ENCODE peak calls at places on chromosomes 4 and X, in five cellular contexts. N is BJ, P is right atrium auricular region, Q is vagina, U is neural progenitor cell. X is an unnamed sample. For H3K36me3, the result is how much of the 10 kb centered on the place peaks cover.

GRCh38 chr4:185255868-185256267 is 46.5 kb downstream of the SNX25 start:
- DNase-seq in N (no peak), P (no peak), Q (no peak), U (no peak), X (no peak)

GRCh38 chrX:18938710-18939109 is 45.2 kb downstream of the PHKA2 start:
- DNase-seq in N (no peak), P (no peak), Q (no peak), U (no peak), X (no peak)

GRCh38 chr4:8297141-8297601 is 27.6 kb downstream of the HTRA3 start:
- DNase-seq in N (no peak), P (no peak), Q (no peak), U (no peak), X (no peak)

GRCh38 chr4:6011271-6011671 is 7.0 kb downstream of the C4orf50 start:
- DNase-seq in N (no peak), P (no peak), Q (no peak), U (no peak), X (no peak)

GRCh38 chrX:132426695-132427281 is 62.0 kb downstream of the MBNL3 start:
- DNase-seq in N (peak), P (no peak), Q (no peak), U (no peak), X (no peak)

GRCh38 chr4:170741856-170742255 is 652.1 kb upstream of the AADAT start:
- DNase-seq in N (no peak), P (no peak), Q (no peak), U (no peak), X (no peak)

GRCh38 chr4:144667500-144667899 is 21.5 kb downstream of the HHIP start:
- DNase-seq in N (no peak), P (no peak), Q (no peak), U (no peak), X (no peak)

GRCh38 chrX:129782015-129782495 is 2.3 kb downstream of the SASH3 start:
- DNase-seq in N (no peak), P (no peak), Q (no peak), U (no peak), X (no peak)

GRCh38 chr4:90007494-90008167 is 113.0 kb downstream of the MMRN1 start:
- DNase-seq in N (no peak), P (no peak), Q (no peak), U (peak), X (no peak)

GRCh38 chr4:95830647-95831046 is 9.2 kb upstream of the PDHA2 start:
- DNase-seq in N (no peak), P (no peak), Q (no peak), U (no peak), X (no peak)

GRCh38 chrX:56796641-56797395 is 67.8 kb downstream of the NBDY start:
- DNase-seq in N (no peak), P (peak), Q (peak), U (no peak), X (peak)

GRCh38 chrX:129772796-129773431 is 6.8 kb upstream of the SASH3 start:
- DNase-seq in N (no peak), P (peak), Q (no peak), U (no peak), X (no peak)

GRCh38 chrX:150482537-150483217 is 85.7 kb upstream of the MTM1 start:
- DNase-seq in N (peak), P (no peak), Q (no peak), U (no peak), X (no peak)

GRCh38 chrX:40090961-40091360 is 6.8 kb downstream of the BCOR start:
- DNase-seq in N (no peak), P (no peak), Q (no peak), U (peak), X (peak)

GRCh38 chr4:40557741-40558140 is 71.9 kb downstream of the RBM47 start:
- DNase-seq in N (no peak), P (no peak), Q (no peak), U (no peak), X (no peak)

GRCh38 chr4:86223472-86223871 is 136.4 kb downstream of the MAPK10 start:
- DNase-seq in N (no peak), P (no peak), Q (no peak), U (peak), X (peak)

GRCh38 chr4:172573899-172574298 is 594.7 kb upstream of the GALNT7 start:
- DNase-seq in N (no peak), P (no peak), Q (no peak), U (no peak), X (no peak)

GRCh38 chr4:148216321-148216720 is 225.9 kb downstream of the NR3C2 start:
- DNase-seq in N (no peak), P (no peak), Q (no peak), U (no peak), X (no peak)

GRCh38 chrX:97563531-97564133 is 679.9 kb downstream of the RPA4 start:
- DNase-seq in N (peak), P (no peak), Q (no peak), U (no peak), X (no peak)

GRCh38 chr4:55364691-55365346 is 18.8 kb downstream of the SRD5A3 start:
- DNase-seq in N (no peak), P (peak), Q (no peak), U (peak), X (peak)

GRCh38 chr4:98345838-98346237 is 84.7 kb downstream of the RAP1GDS1 start:
- DNase-seq in N (no peak), P (no peak), Q (no peak), U (no peak), X (no peak)

GRCh38 chrX:48573690-48574269 is 504 bp upstream of the RBM3 start:
- DNase-seq in N (no peak), P (peak), Q (no peak), U (no peak), X (no peak)

GRCh38 chrX:49876750-49877149 is 2.5 kb upstream of the USP27X start:
- DNase-seq in N (no peak), P (no peak), Q (no peak), U (peak), X (peak)

GRCh38 chr4:73713650-73714049 is 26.7 kb upstream of the CXCL8 start:
- DNase-seq in N (no peak), P (no peak), Q (no peak), U (no peak), X (no peak)

GRCh38 chr4:20395160-20395773 is 143.6 kb downstream of the SLIT2 start:
- DNase-seq in N (no peak), P (no peak), Q (no peak), U (peak), X (peak)

GRCh38 chrX:12548746-12549145 is 242.5 kb upstream of the PRPS2 start:
- DNase-seq in N (no peak), P (no peak), Q (no peak), U (peak), X (peak)

GRCh38 chrX:97308161-97308560 is 424.5 kb downstream of the RPA4 start:
- DNase-seq in N (no peak), P (no peak), Q (no peak), U (no peak), X (no peak)

GRCh38 chrX:20128678-20129077 is 12.0 kb upstream of the MAP7D2 start:
- DNase-seq in N (no peak), P (no peak), Q (no peak), U (no peak), X (no peak)

GRCh38 chr4:67083496-67083895 is 461.8 kb downstream of the CENPC start:
- DNase-seq in N (no peak), P (no peak), Q (no peak), U (peak), X (no peak)

GRCh38 chr4:98529970-98530569 is 128.3 kb downstream of the TSPAN5 start:
- DNase-seq in N (no peak), P (no peak), Q (no peak), U (no peak), X (no peak)

GRCh38 chr4:141540643-141541042 is 95.7 kb upstream of the IL15 start:
- DNase-seq in N (no peak), P (no peak), Q (no peak), U (no peak), X (no peak)

GRCh38 chr4:3463556-3464348 is 646 bp downstream of the DOK7 start:
- DNase-seq in N (no peak), P (no peak), Q (no peak), U (no peak), X (peak)
- H3K4me3 ChIP-seq in N (no peak), P (peak), Q (peak), U (peak), X (no peak)

DNA sequence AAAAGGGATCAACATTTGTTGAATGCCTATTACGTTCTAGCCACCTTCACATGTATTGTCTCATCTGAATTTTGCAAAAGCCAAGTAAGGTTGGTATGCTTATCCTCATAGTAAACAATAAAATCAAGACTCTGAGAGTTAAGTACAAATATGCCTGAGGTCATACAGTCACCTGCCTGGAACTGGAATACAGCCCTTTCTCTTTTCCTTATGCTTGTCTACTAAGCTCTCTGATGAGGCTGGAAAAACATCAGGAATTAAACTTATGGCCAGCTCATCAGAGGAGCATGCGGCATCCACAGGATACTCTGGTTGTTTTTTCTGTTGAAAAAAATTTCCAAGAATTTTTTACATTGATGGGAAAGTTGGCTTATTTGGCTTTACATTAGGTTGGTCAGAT is 35.5 kb downstream of the NCAPG start:
- DNase-seq in N (no peak), P (no peak), Q (no peak), U (no peak), X (no peak)
- H3K36me3 ChIP-seq in N (under half), P (under half), Q (under half), U (under half), X (under half)

DNA sequence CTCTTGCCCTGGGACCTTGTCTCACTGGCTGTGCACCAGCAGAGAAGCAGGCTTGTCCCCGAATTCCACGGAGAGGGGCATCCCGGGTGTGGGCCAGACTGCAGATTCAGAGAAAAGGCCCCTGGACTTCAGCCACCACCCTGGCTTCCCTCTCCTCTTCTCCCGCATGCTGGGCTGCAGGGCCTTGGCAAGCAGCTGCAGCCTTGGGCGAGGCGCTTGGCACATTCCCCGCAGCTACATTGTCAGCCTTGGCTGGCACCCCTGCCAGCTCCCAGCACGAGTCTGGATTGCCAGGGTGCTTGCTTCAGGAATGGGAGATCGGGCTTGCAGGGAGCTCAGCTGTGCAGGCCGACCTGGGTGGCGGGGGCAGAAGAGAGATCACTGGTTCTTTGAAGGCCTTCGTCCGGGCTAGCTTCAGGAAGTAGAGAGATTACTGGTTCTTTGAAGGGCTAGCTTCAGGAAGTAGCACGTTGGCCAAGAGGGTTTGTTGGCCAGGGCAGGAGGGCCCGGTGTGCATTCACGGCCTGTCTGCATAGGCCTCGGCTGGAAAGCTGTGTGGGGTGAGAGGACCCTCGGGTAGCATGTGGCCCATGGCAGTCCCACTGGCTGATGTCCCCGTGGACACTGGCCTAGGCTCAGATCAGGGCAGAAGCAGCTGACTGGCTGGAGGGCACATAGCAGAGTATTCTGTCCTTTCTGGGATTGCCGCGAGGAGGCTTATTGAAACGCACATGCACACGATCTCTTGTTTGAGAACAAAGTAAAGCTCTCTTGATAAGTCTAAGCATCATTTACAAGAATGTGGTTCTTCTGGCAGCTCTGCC is 2.7 kb downstream of the ABCD1 start:
- DNase-seq in N (no peak), P (no peak), Q (no peak), U (no peak), X (no peak)
- H3K4me3 ChIP-seq in N (peak), P (no peak), Q (peak), U (peak), X (no peak)

GRCh38 chr4:1237981-1238675 is 10.8 kb downstream of the CTBP1 start:
- DNase-seq in N (no peak), P (no peak), Q (no peak), U (no peak), X (peak)
- H3K36me3 ChIP-seq in N (under half), P (half or more), Q (half or more), U (under half), X (under half)

GRCh38 chr4:38821739-38822138 is 17.1 kb upstream of the TLR1 start:
- DNase-seq in N (no peak), P (no peak), Q (no peak), U (no peak), X (no peak)

GRCh38 chr4:38820329-38821061 is 15.9 kb upstream of the TLR1 start:
- DNase-seq in N (no peak), P (no peak), Q (no peak), U (no peak), X (no peak)

GRCh38 chr4:38819569-38819968 is 15.0 kb upstream of the TLR1 start:
- DNase-seq in N (no peak), P (no peak), Q (no peak), U (no peak), X (no peak)

GRCh38 chr4:38815879-38816782 is 11.5 kb upstream of the TLR1 start:
- DNase-seq in N (no peak), P (no peak), Q (no peak), U (no peak), X (no peak)

DNA sequence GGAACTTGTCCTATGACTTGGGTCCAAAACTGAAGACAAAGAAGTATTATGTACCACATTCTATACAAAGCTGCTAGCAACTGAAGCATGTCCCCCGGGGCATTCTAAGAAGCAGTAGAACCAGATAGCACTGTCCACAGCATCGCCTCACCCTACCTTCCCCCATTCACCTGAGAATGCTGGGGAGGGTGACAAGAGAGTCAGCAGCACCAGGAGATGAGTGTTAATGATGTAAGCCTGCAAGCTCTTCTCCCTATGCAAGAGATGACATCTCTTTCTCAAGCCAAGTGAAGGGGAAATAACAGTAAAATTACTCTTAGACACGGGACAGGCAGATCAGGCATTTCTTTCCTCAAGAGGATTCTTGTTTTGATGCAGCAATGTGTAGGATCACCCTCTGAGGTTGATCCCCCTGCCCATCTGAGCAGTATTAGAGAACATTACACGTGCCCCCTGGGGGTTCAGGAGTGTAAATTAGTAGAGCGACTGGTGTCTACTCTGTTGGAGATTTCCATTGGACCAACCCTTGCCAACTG is 13.9 kb upstream of the TLR1 start:
- DNase-seq in N (no peak), P (no peak), Q (no peak), U (no peak), X (no peak)
- H3K4me3 ChIP-seq in N (no peak), P (no peak), Q (no peak), U (no peak), X (no peak)

GRCh38 chr4:140271553-140271952 is 101.9 kb upstream of the SCOC start:
- DNase-seq in N (no peak), P (no peak), Q (no peak), U (no peak), X (no peak)
- H3K36me3 ChIP-seq in N (under half), P (under half), Q (under half), U (under half), X (under half)

DNA sequence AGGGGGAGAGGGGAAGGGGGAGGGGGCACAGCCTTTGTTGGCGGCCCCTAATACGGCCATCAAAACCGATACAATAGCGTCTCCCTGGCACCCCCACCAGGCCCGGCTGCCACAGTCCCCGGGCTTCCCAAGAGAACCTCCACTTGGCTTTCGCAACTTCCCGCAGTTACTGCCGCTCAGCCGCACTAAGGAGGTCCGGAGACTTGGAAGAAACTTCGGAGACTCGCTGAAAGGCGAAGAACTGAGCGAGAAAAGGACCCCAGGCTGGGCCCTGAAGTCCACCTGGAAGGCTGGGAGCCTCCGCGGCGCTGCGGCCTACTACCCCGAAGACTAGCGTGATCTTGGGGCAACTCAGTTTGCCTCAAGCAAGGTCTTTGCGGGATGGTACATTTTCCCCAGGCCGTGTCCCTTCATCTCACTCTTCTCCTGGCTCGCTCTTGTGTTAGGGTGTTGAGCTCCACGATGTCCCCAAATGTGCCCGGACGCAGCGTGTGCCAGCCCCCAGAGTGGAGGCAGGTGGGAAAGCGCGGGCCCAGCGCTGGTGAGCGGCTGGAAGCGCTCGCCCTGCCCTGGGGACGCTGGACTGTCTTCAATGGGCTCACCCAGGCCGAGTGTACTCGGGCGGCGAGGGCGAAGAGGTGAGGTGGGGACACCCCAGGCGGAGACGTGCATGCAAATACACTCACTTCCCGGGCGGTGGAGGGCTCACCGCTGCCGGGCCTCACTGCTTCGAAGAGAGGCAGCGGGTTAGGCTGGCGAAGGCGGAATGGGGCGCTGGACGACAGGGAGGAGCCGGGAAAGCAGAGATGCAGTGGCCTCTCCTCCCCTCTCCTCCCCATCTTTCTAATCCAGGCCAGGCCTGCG is 2.5 kb downstream of the NKX6-1 start:
- DNase-seq in N (no peak), P (no peak), Q (no peak), U (peak), X (peak)
- H3K4me3 ChIP-seq in N (no peak), P (no peak), Q (peak), U (peak), X (peak)

DNA sequence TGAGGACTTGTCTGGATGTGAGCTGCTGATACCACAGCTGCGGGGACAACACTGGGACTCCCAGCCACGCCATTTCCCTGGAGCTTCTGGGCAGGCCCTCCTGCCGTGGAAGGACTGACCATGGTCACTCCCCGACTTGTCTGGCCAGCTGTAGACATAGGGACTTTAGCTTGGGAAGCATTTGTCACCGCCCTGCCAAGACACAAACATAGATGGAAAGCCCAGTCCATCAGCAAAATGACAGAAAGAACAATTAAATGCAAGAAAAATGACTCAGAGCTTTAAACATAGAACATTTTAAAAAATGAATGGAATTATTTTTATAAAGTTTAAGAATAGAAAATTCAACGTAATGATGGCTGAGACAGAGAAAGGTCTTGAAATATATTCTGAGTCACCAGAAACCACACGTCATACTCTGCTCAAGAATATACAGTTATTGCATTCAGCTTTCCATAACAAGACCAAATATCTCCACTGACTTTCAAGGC is 107.6 kb upstream of the CBR4 start:
- DNase-seq in N (peak), P (no peak), Q (no peak), U (no peak), X (no peak)
- H3K36me3 ChIP-seq in N (under half), P (under half), Q (under half), U (under half), X (under half)

X was measured in H7.